ENCODE peak calls at places on chromosomes 1 and 21, in four cellular contexts. J is lower lobe of right lung, H is fibroblast of pulmonary artery, S is left ventricle myocardium inferior. K is an unnamed sample.

GRCh38 chr1:186440584-186440983 is 20.3 kb downstream of the PDC start:
- DNase-seq in J (no peak), S (no peak), H (no peak), K (no peak)

GRCh38 chr21:45289655-45290515 is 2.2 kb upstream of the POFUT2 start:
- DNase-seq in S (no peak), H (peak; percentile 50), J (peak; percentile 20), K (peak; percentile 11)

GRCh38 chr1:153553691-153554608 is 4.9 kb upstream of the S100A3 start:
- DNase-seq in J (no peak), H (no peak), S (no peak), K (peak; percentile 65)

GRCh38 chr1:156128749-156129682 is 14.5 kb downstream of the LMNA start:
- DNase-seq in S (peak; percentile 52), J (no peak), H (peak; percentile 84), K (peak; percentile 93)

GRCh38 chr1:154405762-154406571 is 824 bp downstream of the IL6R start:
- DNase-seq in S (peak; percentile 86), J (peak; percentile 79), H (peak; percentile 66), K (peak; percentile 68)

GRCh38 chr1:195141294-195141693 is 1466.9 kb downstream of the KCNT2 start:
- DNase-seq in J (no peak), H (no peak), S (no peak), K (no peak)

GRCh38 chr21:31730687-31731111 is 1.2 kb downstream of the SCAF4 start:
- DNase-seq in H (peak; percentile 42), S (no peak), J (no peak), K (no peak)

GRCh38 chr1:111139234-111139955 is 498 bp downstream of the DRAM2 start:
- DNase-seq in S (peak; percentile 40), J (no peak), H (peak; percentile 66), K (peak; percentile 44)

GRCh38 chr21:26844258-26845065 is 747 bp downstream of the ADAMTS1 start:
- DNase-seq in H (peak; percentile 53), S (peak; percentile 68), J (peak; percentile 57), K (peak; percentile 44)

GRCh38 chr1:11531943-11532342 is 53.0 kb downstream of the DISP3 start:
- DNase-seq in J (no peak), H (no peak), S (no peak), K (no peak)

GRCh38 chr1:184027751-184028682 is 9.5 kb downstream of the COLGALT2 start:
- DNase-seq in H (no peak), J (no peak), S (no peak), K (peak; percentile 69)

GRCh38 chr1:172976222-172977041 is 74.3 kb downstream of the TNFSF18 start:
- DNase-seq in J (no peak), H (peak; percentile 89), S (no peak), K (peak; percentile 83)

GRCh38 chr1:101148987-101149386 is 87.8 kb upstream of the S1PR1 start:
- DNase-seq in H (peak; percentile 62), J (no peak), S (no peak), K (peak; percentile 53)

GRCh38 chr1:218257971-218258370 is 27.1 kb upstream of the RRP15 start:
- DNase-seq in J (no peak), S (no peak), H (no peak), K (no peak)

GRCh38 chr21:33893917-33894316 is 21.7 kb downstream of the ATP5PO start:
- DNase-seq in S (no peak), J (no peak), H (no peak), K (no peak)

GRCh38 chr1:57966340-57966739 is 542.5 kb upstream of the DAB1 start:
- DNase-seq in H (no peak), J (no peak), S (no peak), K (no peak)
- TF ChIP-seq CTCF in H (no peak), J (no peak), S (no peak), K (no peak)

GRCh38 chr1:93876284-93876683 is 2.7 kb downstream of the DNTTIP2 start:
- DNase-seq in J (no peak), S (no peak), H (no peak), K (no peak)
- H3K4me3 ChIP-seq in J (no peak overlapping the region), S (no peak overlapping the region), H (no peak overlapping the region), K (no peak overlapping the region)

DNA sequence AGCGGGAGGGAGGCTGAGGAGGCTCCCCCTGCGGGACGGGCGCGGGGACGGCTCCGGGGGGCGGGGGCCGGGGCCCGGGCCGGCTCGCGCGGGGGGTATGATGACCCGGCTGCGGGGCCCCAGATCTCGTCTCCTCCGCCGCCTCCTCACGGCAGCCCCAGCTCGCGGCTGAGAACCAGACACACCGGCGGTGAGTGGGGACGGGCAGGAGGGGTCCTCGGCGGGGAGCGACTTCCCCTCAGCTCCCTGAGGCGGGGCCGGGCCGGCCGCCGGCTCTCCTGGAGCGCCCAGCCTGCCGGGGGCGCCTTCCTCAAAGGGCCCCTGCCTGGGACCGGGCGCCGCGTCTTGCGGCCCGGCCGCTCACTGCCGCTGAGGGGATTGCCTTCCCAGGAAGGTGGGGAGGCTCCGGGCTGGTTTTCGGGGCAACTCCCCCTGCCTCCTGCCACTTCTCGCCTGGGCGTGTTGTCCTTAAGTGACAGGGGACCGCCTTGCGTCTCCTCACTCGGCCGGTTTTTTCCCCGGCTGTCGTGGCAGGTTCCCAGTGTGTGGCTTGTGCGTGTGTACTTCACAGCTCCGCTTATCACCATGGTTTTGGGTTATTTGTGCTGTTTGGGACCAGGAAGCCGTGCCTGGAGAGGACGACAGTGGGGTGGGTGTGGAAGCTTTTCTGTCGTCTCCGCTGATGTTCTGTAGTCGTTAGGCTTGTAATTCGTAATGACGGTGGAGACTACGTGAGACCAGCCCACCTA is 800 bp downstream of the HIPK1 start:
- DNase-seq in S (peak; percentile 31), J (peak; percentile 78), H (peak; percentile 44), K (peak; percentile 51)
- TF ChIP-seq CTCF in S (no peak), J (no peak), H (no peak), K (no peak)

GRCh38 chr1:248813546-248813945 is 12.2 kb downstream of the SH3BP5L start:
- DNase-seq in J (no peak), S (no peak), H (no peak), K (no peak)
- H3K4me3 ChIP-seq in J (no peak overlapping the region), S (no peak overlapping the region), H (no peak overlapping the region), K (no peak overlapping the region)

GRCh38 chr1:210416681-210417080 is 88.0 kb downstream of the HHAT start:
- DNase-seq in S (no peak), J (no peak), H (no peak), K (no peak)

GRCh38 chr1:210418863-210419641 is 90.3 kb downstream of the HHAT start:
- DNase-seq in H (no peak), J (no peak), S (no peak), K (no peak)

GRCh38 chr1:210417881-210418280 is 89.2 kb downstream of the HHAT start:
- DNase-seq in H (no peak), S (no peak), J (no peak), K (no peak)

GRCh38 chr1:210413951-210414350 is 85.2 kb downstream of the HHAT start:
- DNase-seq in J (no peak), H (no peak), S (no peak), K (peak; percentile 43)

GRCh38 chr1:210416049-210416448 is 87.3 kb downstream of the HHAT start:
- DNase-seq in H (no peak), S (no peak), J (no peak), K (no peak)
- TF ChIP-seq CTCF in H (no peak), S (no peak), J (no peak), K (peak; percentile 12)